ENCODE peak calls at places on chromosomes 7 and 10, in seven cellular contexts. O is body of pancreas, J is GM23338, M is IMR-90, K is HL-60, Z is endothelial cell, C is breast epithelium. F is an unnamed sample.
A peak's percentile ranks its signal among the peaks of the same experiment; 100 is the strongest.

GRCh38 chr10:110498087-110498981 is 627 bp downstream of the DUSP5 start:
- DNase-seq in Z (peak; percentile 51), C (peak; percentile 40), M (peak; percentile 48), O (peak; percentile 65), K (peak; percentile 47), J (peak; percentile 58), F (peak; percentile 70)

GRCh38 chr7:40008218-40008815 is 58.3 kb downstream of the CDK13 start:
- DNase-seq in J (no peak), M (peak; percentile 89), Z (no peak), O (no peak), C (no peak), K (no peak), F (peak; percentile 63)

GRCh38 chr10:14688606-14689005 is 86.1 kb downstream of the FAM107B start:
- DNase-seq in J (no peak), M (peak; percentile 89), C (no peak), O (no peak), K (no peak), Z (no peak), F (peak; percentile 63)

GRCh38 chr10:5434017-5434753 is 21.8 kb downstream of the NET1 start:
- DNase-seq in Z (no peak), M (peak; percentile 81), O (no peak), K (peak; percentile 2), J (peak; percentile 79), C (no peak), F (peak; percentile 86)

GRCh38 chr7:115153770-115154468 is 232.0 kb downstream of the MDFIC start:
- DNase-seq in C (no peak), Z (no peak), J (no peak), O (no peak), M (no peak), K (no peak), F (no peak)

GRCh38 chr10:128386231-128386630 is 260.0 kb upstream of the MKI67 start:
- DNase-seq in J (no peak), O (no peak), M (no peak), Z (no peak), C (no peak), K (no peak), F (no peak)

GRCh38 chr10:25113231-25114035 is 61.4 kb upstream of the GPR158 start:
- DNase-seq in C (peak; percentile 45), Z (peak; percentile 81), O (peak; percentile 92), K (peak; percentile 38), J (peak; percentile 97), M (peak; percentile 53), F (peak; percentile 89)

GRCh38 chr10:94983555-94983954 is 45.1 kb downstream of the CYP2C9 start:
- DNase-seq in J (peak; percentile 30), O (no peak), M (no peak), K (no peak), Z (no peak), C (no peak), F (no peak)

GRCh38 chr10:34480345-34480744 is 334.8 kb downstream of the PARD3 start:
- DNase-seq in Z (no peak), O (no peak), M (no peak), C (no peak), K (no peak), J (no peak), F (no peak)

GRCh38 chr10:7417103-7417623 is 6.3 kb upstream of the SFMBT2 start:
- DNase-seq in C (no peak), K (no peak), J (peak; percentile 44), M (peak; percentile 64), O (no peak), Z (no peak), F (peak; percentile 74)

GRCh38 chr7:37942934-37943610 is 22.6 kb downstream of the EPDR1 start:
- DNase-seq in M (no peak), O (peak; percentile 97), K (no peak), Z (peak; percentile 29), J (peak; percentile 70), C (no peak), F (peak; percentile 42)

GRCh38 chr7:134852626-134853025 is 73.2 kb downstream of the CALD1 start:
- DNase-seq in J (no peak), Z (no peak), K (no peak), C (no peak), O (no peak), M (no peak), F (no peak)

GRCh38 chr10:113304726-113305125 is 248.1 kb upstream of the HABP2 start:
- DNase-seq in M (no peak), O (no peak), J (no peak), Z (no peak), K (no peak), C (no peak), F (no peak)

GRCh38 chr10:32077896-32078295 is 21.7 kb upstream of the KIF5B start:
- DNase-seq in M (peak; percentile 72), K (no peak), O (no peak), Z (no peak), C (no peak), J (no peak), F (peak; percentile 63)

GRCh38 chr10:102779680-102780079 is 35.9 kb downstream of the WBP1L start:
- DNase-seq in J (no peak), C (no peak), K (no peak), Z (no peak), O (no peak), M (no peak), F (peak; percentile 53)

GRCh38 chr10:33274096-33274785 is 60.2 kb downstream of the NRP1 start:
- DNase-seq in K (no peak), O (no peak), M (no peak), Z (no peak), J (no peak), C (no peak), F (no peak)

GRCh38 chr10:3791974-3792633 is 7.1 kb upstream of the KLF6 start:
- DNase-seq in J (no peak), M (peak; percentile 20), C (no peak), Z (no peak), O (no peak), K (no peak), F (no peak)

GRCh38 chr7:121011401-121011800 is 22.9 kb downstream of the CPED1 start:
- DNase-seq in K (no peak), C (no peak), Z (no peak), M (no peak), O (no peak), J (no peak), F (no peak)

GRCh38 chr7:44103941-44104879 is at the start of gene AEBP1:
- DNase-seq in C (no peak), M (no peak), O (no peak), J (peak; percentile 65), K (no peak), Z (peak; percentile 51), F (peak; percentile 37)

GRCh38 chr7:98297619-98298286 is 16.3 kb downstream of the BRI3 start:
- DNase-seq in O (no peak), K (no peak), M (no peak), C (no peak), Z (no peak), J (no peak), F (no peak)
- TF ChIP-seq CTCF in O (no peak), K (no peak), M (no peak), C (no peak), Z (no peak), J (no peak), F (no peak)

GRCh38 chr10:89085153-89085552 is 94.6 kb downstream of the FAS start:
- DNase-seq in K (no peak), Z (no peak), O (no peak), M (no peak), J (no peak), C (no peak), F (peak; percentile 59)

GRCh38 chr10:89088901-89089300 is 98.3 kb downstream of the FAS start:
- DNase-seq in K (no peak), C (no peak), Z (no peak), O (no peak), M (peak; percentile 81), J (no peak), F (no peak)

GRCh38 chr10:89090760-89091455 is 100.3 kb downstream of the FAS start:
- DNase-seq in K (no peak), M (peak; percentile 36), O (no peak), J (no peak), C (no peak), Z (no peak), F (peak; percentile 65)

GRCh38 chr10:89091501-89091900 is 100.9 kb downstream of the FAS start:
- DNase-seq in O (no peak), Z (no peak), K (no peak), M (peak; percentile 39), J (no peak), C (no peak), F (peak; percentile 28)

DNA sequence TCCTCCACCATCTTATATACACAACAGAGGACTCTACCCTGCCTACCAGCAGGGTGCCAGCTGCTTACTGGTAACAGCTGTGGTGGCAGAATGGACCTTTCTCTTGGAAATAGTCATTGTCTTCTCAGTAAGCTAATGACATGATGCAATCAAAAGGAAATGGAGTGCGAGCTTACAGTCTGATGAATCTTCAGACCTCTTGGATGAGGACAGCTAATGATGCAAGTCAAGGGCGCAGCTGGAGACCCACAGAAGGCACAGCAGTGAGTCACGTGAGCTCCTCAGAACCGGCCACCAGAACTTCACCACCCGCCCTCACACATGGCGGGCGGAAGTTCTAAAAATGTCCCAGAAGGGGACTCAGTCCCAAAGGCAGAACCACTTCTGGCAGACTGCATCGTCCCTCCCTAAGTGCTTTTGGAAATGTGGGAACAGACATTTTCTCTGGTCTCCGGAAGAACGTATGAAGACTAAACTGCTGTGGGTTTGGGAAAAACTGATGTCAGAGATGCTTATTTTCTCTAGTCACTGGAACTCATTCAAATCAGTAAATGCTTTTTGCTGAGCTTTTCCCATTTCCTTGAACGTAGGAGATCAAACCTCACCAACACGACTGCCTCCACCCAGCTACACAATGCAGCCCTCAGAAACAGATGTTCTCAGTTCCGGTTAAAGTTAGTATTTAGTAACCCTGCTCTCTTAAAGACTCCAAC is 96.4 kb downstream of the FAS start:
- DNase-seq in Z (no peak), C (no peak), O (peak; percentile 39), M (peak; percentile 82), K (peak; percentile 6), J (peak; percentile 84), F (peak; percentile 88)
- TF ChIP-seq CTCF in Z (no peak), C (no peak), O (no peak), M (no peak), K (no peak), J (no peak), F (no peak)

GRCh38 chr7:78607099-78607498 is 808.5 kb downstream of the PHTF2 start:
- DNase-seq in C (no peak), Z (peak; percentile 11), J (peak; percentile 74), M (no peak), K (no peak), O (peak; percentile 23), F (no peak)
- TF ChIP-seq CTCF in C (no peak), Z (peak; percentile 48), J (peak; percentile 84), M (no peak), K (peak; percentile 4), O (no peak), F (no peak)

GRCh38 chr7:132656846-132657776 is 80.8 kb upstream of the PLXNA4 start:
- DNase-seq in O (no peak), M (peak; percentile 2), Z (no peak), J (peak; percentile 61), K (peak; percentile 23), C (no peak), F (peak; percentile 30)

GRCh38 chr7:132653364-132653930 is 77.2 kb upstream of the PLXNA4 start:
- DNase-seq in M (no peak), K (peak; percentile 80), O (no peak), C (no peak), Z (no peak), J (no peak), F (no peak)

GRCh38 chr7:132652507-132652906 is 76.2 kb upstream of the PLXNA4 start:
- DNase-seq in C (no peak), Z (no peak), K (peak; percentile 60), J (no peak), O (no peak), M (no peak), F (no peak)

GRCh38 chr7:132655071-132655761 is 78.9 kb upstream of the PLXNA4 start:
- DNase-seq in M (no peak), J (peak; percentile 62), C (peak; percentile 18), Z (peak; percentile 57), O (peak; percentile 32), K (peak; percentile 95), F (peak; percentile 66)

GRCh38 chr7:132654150-132654549 is 77.9 kb upstream of the PLXNA4 start:
- DNase-seq in Z (peak; percentile 17), K (peak; percentile 60), O (no peak), J (peak; percentile 76), M (no peak), C (no peak), F (peak; percentile 29)
- TF ChIP-seq CTCF in Z (peak; percentile 38), K (peak; percentile 3), O (no peak), J (peak; percentile 65), M (peak; percentile 2), C (no peak), F (peak; percentile 52)